ENCODE peak calls at places on chromosomes 7 and 10, in ten cellular contexts. O, B, G, W, A, R, S, N, Z and K are unnamed samples.

GRCh38 chr10:34024708-34025425 is 690.4 kb upstream of the NRP1 start:
- DNase-seq in O (no peak), B (no peak), G (peak; percentile 50), W (no peak), A (no peak), R (no peak), S (no peak), N (no peak), Z (no peak), K (no peak)

GRCh38 chr7:12729112-12729511 is 41.7 kb downstream of the ARL4A start:
- DNase-seq in O (no peak), B (no peak), G (peak; percentile 83), W (no peak), A (no peak), R (peak; percentile 78), S (peak; percentile 38), N (no peak), Z (no peak), K (no peak)

GRCh38 chr7:134645935-134646334 is 718 bp upstream of the BPGM start:
- DNase-seq in O (no peak), B (no peak), G (peak; percentile 57), W (no peak), A (no peak), R (no peak), S (no peak), N (peak; percentile 10), Z (no peak), K (no peak)

GRCh38 chr7:37943905-37944736 is 23.7 kb downstream of the EPDR1 start:
- DNase-seq in O (no peak), B (no peak), G (no peak), W (no peak), A (no peak), R (no peak), S (no peak), N (no peak), Z (no peak), K (peak; percentile 29)

GRCh38 chr7:2812831-2813230 is 31.3 kb downstream of the GNA12 start:
- DNase-seq in O (no peak), B (no peak), G (peak; percentile 69), W (no peak), A (no peak), R (no peak), S (no peak), N (no peak), Z (no peak), K (no peak)

GRCh38 chr7:117025891-117026290 is 72.6 kb downstream of the ST7 start:
- DNase-seq in O (no peak), B (no peak), G (no peak), W (no peak), A (no peak), R (no peak), S (no peak), N (no peak), Z (no peak), K (no peak)

GRCh38 chr7:2609001-2609411 is 22.8 kb upstream of the TTYH3 start:
- DNase-seq in O (no peak), B (no peak), G (peak; percentile 62), W (no peak), A (no peak), R (no peak), S (no peak), N (no peak), Z (peak; percentile 49), K (peak; percentile 86)

GRCh38 chr10:103125323-103126267 is 67.5 kb downstream of the NT5C2 start:
- DNase-seq in O (no peak), B (no peak), G (peak; percentile 65), W (no peak), A (no peak), R (no peak), S (no peak), N (no peak), Z (no peak), K (peak; percentile 62)

GRCh38 chr7:11185179-11185578 is 211.5 kb downstream of the PHF14 start:
- DNase-seq in O (no peak), B (no peak), G (peak; percentile 33), W (no peak), A (no peak), R (no peak), S (no peak), N (no peak), Z (no peak), K (no peak)

GRCh38 chr7:151762501-151763245 is 114.2 kb downstream of the PRKAG2 start:
- DNase-seq in O (no peak), B (no peak), G (no peak), W (no peak), A (no peak), R (peak; percentile 55), S (no peak), N (no peak), Z (no peak), K (no peak)

GRCh38 chr10:72812798-72813430 is 80.6 kb upstream of the OIT3 start:
- DNase-seq in O (no peak), B (no peak), G (peak; percentile 64), W (no peak), A (no peak), R (no peak), S (peak; percentile 26), N (no peak), Z (no peak), K (no peak)

GRCh38 chr10:77889277-77889903 is 37.2 kb downstream of the DLG5 start:
- DNase-seq in O (no peak), B (no peak), G (no peak), W (no peak), A (peak; percentile 71), R (no peak), S (no peak), N (no peak), Z (no peak), K (no peak)

GRCh38 chr10:18140149-18140956 is at the start of gene CACNB2:
- DNase-seq in O (peak; percentile 15), B (no peak), G (peak; percentile 64), W (peak; percentile 72), A (peak; percentile 59), R (peak; percentile 89), S (no peak), N (no peak), Z (peak; percentile 46), K (peak; percentile 23)
- TF ChIP-seq CTCF in O (no peak), B (no peak), G (peak; percentile 2), W (no peak), A (peak; percentile 11), R (no peak), S (no peak), N (no peak), Z (no peak), K (no peak)

GRCh38 chr10:70331160-70331485 is 47.3 kb upstream of the NPFFR1 start:
- DNase-seq in O (no peak), B (no peak), G (no peak), W (no peak), A (no peak), R (no peak), S (no peak), N (no peak), Z (no peak), K (no peak)

GRCh38 chr10:70333268-70333667 is 49.2 kb downstream of the LRRC20 start:
- DNase-seq in O (no peak), B (no peak), G (no peak), W (no peak), A (no peak), R (no peak), S (no peak), N (no peak), Z (no peak), K (no peak)

GRCh38 chr10:70328987-70329386 is 45.2 kb upstream of the NPFFR1 start:
- DNase-seq in O (no peak), B (no peak), G (no peak), W (no peak), A (no peak), R (no peak), S (no peak), N (no peak), Z (no peak), K (no peak)

GRCh38 chr10:70330671-70331070 is 46.9 kb upstream of the NPFFR1 start:
- DNase-seq in O (no peak), B (no peak), G (no peak), W (no peak), A (no peak), R (no peak), S (peak; percentile 20), N (no peak), Z (no peak), K (no peak)

DNA sequence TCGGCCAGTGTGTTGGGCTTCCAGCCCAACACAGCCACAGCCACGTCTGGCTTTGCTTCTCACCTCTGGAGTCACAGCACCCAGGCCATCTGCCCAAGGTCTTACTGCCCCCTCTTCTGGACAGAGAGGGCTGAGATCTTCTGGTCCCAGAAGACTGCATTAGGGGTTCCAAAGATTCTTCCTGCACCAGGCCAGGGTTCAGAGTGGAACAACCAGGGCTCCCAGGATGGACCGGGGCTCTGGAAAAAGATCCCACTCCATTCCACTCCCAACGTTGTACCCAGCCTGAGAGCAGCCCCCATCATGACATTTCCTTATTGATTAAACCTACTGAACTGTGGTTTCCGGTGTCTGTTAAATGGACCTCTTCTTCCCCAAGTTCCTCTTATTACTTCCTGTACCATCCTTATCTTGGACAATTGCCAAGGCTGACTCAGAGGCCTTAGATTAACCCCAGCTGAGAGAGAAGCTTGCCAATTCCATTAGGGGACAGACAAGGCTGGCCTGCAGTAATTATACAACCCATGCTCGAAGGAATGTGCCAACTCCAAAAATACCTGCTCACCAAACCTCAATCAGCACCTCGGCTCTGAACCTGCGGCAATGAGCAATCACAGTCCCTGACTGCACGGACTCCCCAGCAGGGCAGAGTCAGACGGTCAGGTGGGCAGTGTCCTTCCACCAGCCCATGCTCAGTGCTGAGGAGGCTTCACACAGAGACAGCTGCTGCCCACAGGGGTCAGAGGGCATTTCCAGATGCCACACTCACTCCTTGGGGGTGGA is 47.9 kb upstream of the NPFFR1 start:
- DNase-seq in O (peak; percentile 85), B (no peak), G (peak; percentile 96), W (no peak), A (no peak), R (no peak), S (peak; percentile 91), N (no peak), Z (no peak), K (peak; percentile 72)
- TF ChIP-seq CTCF in O (peak; percentile 32), B (no peak), G (peak; percentile 60), W (no peak), A (no peak), R (peak; percentile 19), S (peak; percentile 41), N (no peak), Z (no peak), K (peak; percentile 1)

DNA sequence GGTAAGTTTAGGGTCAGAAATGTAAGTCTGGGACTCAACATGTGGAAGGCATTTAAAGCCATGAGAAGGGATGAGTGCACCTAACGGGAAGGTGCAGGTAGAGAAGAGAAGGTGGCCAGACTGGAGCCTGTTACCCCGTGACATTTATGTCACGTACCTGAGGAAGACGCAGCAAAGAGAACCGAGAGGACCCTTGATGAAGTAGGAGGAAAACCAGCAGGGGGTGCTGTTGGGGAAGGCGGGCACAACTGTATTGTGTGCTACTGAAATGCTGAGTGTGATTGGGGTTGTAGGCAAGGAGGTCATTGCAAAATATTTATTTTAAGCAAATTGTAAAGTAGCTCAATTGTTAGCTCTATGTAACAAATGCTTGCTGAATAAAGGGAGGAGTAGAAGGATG is 338.2 kb upstream of the PRKCQ start:
- DNase-seq in O (no peak), B (peak; percentile 1), G (peak; percentile 9), W (no peak), A (no peak), R (no peak), S (no peak), N (peak; percentile 58), Z (peak; percentile 52), K (peak; percentile 31)
- TF ChIP-seq CTCF in O (peak; percentile 12), B (peak; percentile 44), G (peak; percentile 49), W (peak; percentile 67), A (peak; percentile 47), R (no peak), S (peak; percentile 49), N (peak; percentile 62), Z (peak; percentile 52), K (peak; percentile 36)

GRCh38 chr10:54487743-54488142 is 313.3 kb downstream of the PCDH15 start:
- DNase-seq in O (no peak), B (no peak), G (no peak), W (no peak), A (no peak), R (no peak), S (no peak), N (no peak), Z (no peak), K (no peak)
- TF ChIP-seq CTCF in O (no peak), B (no peak), G (no peak), W (no peak), A (no peak), R (no peak), S (no peak), N (no peak), Z (no peak), K (no peak)